ENCODE peak calls at places on chromosomes 6 and 20, in seven cellular contexts. F is RWPE2, P is GM23338, R is GM13977, I is mesothelial cell of epicardium, U is upper lobe of left lung, N is astrocyte. D is an unnamed sample.

GRCh38 chr6:1393641-1394283 is 4.4 kb downstream of the FOXF2 start:
- DNase-seq in F (no peak), I (no peak), U (no peak), N (no peak), R (no peak), P (peak), D (no peak)

GRCh38 chr6:14784596-14785360 is 461.1 kb upstream of the JARID2 start:
- DNase-seq in P (peak), U (no peak), N (no peak), R (no peak), I (no peak), F (no peak), D (no peak)

GRCh38 chr6:31669676-31670075 is at the start of gene LY6G5B:
- DNase-seq in I (no peak), U (no peak), P (no peak), F (no peak), N (no peak), R (no peak), D (no peak)

GRCh38 chr6:1381397-1382330 is 7.7 kb upstream of the FOXF2 start:
- DNase-seq in N (no peak), F (no peak), R (peak), P (peak), I (peak), U (peak), D (peak)

GRCh38 chr6:127737768-127738167 is 160.8 kb downstream of the C6orf58 start:
- DNase-seq in F (no peak), P (no peak), I (no peak), N (no peak), R (no peak), U (no peak), D (no peak)

GRCh38 chr6:141677598-141678211 is 455.0 kb upstream of the GJE1 start:
- DNase-seq in U (no peak), P (peak), I (no peak), R (no peak), F (no peak), N (peak), D (no peak)

GRCh38 chr6:160356074-160356754 is 8.0 kb downstream of the SLC22A3 start:
- DNase-seq in F (no peak), N (no peak), U (peak), R (no peak), I (no peak), P (no peak), D (no peak)

GRCh38 chr6:168272379-168273011 is 47.1 kb downstream of the DACT2 start:
- DNase-seq in F (no peak), P (peak), U (no peak), I (no peak), N (no peak), R (no peak), D (no peak)

GRCh38 chr20:49344975-49345374 is 67.1 kb upstream of the ZNFX1 start:
- DNase-seq in N (peak), P (no peak), U (no peak), I (no peak), F (peak), R (no peak), D (no peak)

GRCh38 chr6:141467881-141468280 is 664.8 kb upstream of the GJE1 start:
- DNase-seq in N (peak), R (no peak), F (no peak), P (no peak), U (no peak), I (no peak), D (no peak)

GRCh38 chr6:10655508-10656055 is 38.8 kb downstream of the C6orf52 start:
- DNase-seq in P (no peak), I (no peak), U (no peak), F (no peak), N (no peak), R (peak), D (no peak)

GRCh38 chr6:108380876-108381275 is 86.0 kb downstream of the AFG1L start:
- DNase-seq in I (no peak), F (no peak), R (no peak), U (no peak), N (no peak), P (no peak), D (no peak)

GRCh38 chr20:25695532-25696383 is 895 bp downstream of the ZNF337 start:
- DNase-seq in N (no peak), U (no peak), R (no peak), I (peak), F (no peak), P (peak), D (no peak)

GRCh38 chr6:98764378-98764911 is 69.9 kb upstream of the POU3F2 start:
- DNase-seq in R (no peak), P (no peak), F (no peak), I (no peak), U (no peak), N (peak), D (no peak)

DNA sequence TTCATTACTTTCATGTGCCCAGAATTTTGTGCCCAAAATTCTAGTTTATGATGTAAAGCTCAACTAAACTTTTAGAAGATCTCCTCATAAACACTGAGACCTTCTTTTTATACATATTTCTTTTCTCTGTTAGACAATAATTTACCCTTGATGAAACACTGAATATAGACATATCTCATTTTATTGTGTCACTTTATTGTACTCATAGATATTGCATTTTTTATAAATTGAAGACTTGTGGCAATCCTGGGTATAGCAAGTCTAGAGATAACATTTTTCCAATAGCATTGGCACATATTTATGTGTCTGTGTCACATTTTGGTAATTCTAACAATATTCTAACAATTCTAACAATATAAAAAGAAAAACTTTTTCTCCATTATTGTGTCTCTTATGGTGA is 74.9 kb upstream of the POU3F2 start:
- DNase-seq in U (no peak), F (no peak), N (no peak), R (no peak), I (no peak), P (no peak), D (no peak)
- TF ChIP-seq CTCF in U (no peak), F (no peak), N (no peak), R (no peak), I (peak), P (no peak), D (peak)

DNA sequence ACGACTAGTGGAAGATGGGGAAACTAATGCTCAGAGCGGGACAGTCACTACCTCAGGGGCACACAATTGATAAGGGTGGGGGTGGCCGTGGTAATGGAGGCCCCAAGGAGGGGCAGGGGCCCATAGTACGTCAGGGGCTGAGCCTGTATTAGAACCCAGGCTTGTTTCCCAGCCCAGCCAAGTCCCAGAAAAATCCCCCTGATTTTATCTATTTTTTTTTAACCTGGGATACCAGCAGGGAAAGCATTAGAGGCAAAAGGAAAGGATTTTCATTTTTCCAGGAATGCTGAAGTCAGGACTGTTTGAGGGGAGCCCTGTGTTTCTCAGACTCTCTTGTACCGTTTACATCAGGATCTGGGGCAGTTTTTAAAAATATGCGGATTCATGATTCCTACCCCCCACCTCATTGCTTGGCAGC is 382 bp downstream of the MYH7B start:
- DNase-seq in I (no peak), U (no peak), F (no peak), R (no peak), P (no peak), N (no peak), D (no peak)
- TF ChIP-seq CTCF in I (no peak), U (peak), F (peak), R (no peak), P (no peak), N (no peak), D (no peak)

GRCh38 chr6:152701081-152701862 is 3.6 kb downstream of the MYCT1 start:
- DNase-seq in R (no peak), U (no peak), I (no peak), F (no peak), P (peak), N (peak), D (no peak)
- TF ChIP-seq CTCF in R (peak), U (no peak), I (no peak), F (peak), P (peak), N (no peak), D (no peak)

GRCh38 chr6:89311853-89312531 is 3.1 kb downstream of the GABRR2 start:
- DNase-seq in F (no peak), U (no peak), N (peak), R (no peak), I (peak), P (peak), D (no peak)
- TF ChIP-seq CTCF in F (peak), U (peak), N (peak), R (no peak), I (no peak), P (peak), D (peak)

GRCh38 chr6:53144802-53145201 is 3.8 kb downstream of the GCM1 start:
- DNase-seq in F (no peak), R (no peak), N (no peak), U (no peak), P (no peak), I (no peak), D (no peak)

GRCh38 chr6:53142810-53143209 is 5.8 kb downstream of the GCM1 start:
- DNase-seq in U (no peak), P (no peak), R (no peak), F (no peak), N (no peak), I (no peak), D (no peak)

GRCh38 chr6:53143710-53144109 is 4.9 kb downstream of the GCM1 start:
- DNase-seq in R (no peak), U (no peak), I (no peak), F (no peak), P (no peak), N (no peak), D (no peak)

GRCh38 chr6:53136000-53136609 is 12.5 kb downstream of the GCM1 start:
- DNase-seq in N (no peak), I (no peak), R (no peak), F (no peak), P (no peak), U (no peak), D (no peak)

DNA sequence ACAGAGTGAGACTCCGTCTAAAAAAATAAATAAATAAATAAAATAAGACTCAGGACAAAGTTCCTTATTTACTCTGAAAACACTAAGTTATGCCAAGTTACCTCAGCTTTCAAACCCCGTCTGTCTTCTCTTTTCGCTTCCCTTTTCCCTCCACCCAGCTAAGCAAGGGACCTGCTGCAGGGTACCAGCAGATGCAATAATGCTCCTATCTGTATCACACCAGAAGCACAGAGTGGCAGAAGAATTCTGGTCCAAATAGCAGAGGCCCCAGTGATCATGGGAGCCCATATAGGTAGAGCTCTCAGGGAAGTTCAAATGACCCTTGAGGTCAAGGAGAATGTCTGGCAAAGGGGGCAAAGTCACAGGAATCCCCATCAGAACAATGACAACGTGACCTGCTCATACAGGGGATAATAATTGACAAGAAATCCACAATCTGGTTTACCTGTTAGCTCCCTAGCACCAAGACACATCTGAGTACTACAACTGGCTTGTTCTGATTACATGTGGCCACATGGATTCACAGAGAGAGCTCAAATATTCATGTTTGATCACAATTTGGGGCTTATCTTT is 8.7 kb downstream of the GCM1 start:
- DNase-seq in I (no peak), P (no peak), R (no peak), U (no peak), F (no peak), N (no peak), D (no peak)
- TF ChIP-seq CTCF in I (no peak), P (no peak), R (no peak), U (no peak), F (no peak), N (no peak), D (no peak)

GRCh38 chr6:37702314-37702713 is 4.6 kb upstream of the MDGA1 start:
- DNase-seq in F (no peak), I (no peak), U (no peak), N (no peak), R (no peak), P (no peak), D (no peak)
- TF ChIP-seq CTCF in F (no peak), I (no peak), U (no peak), N (no peak), R (peak), P (peak), D (peak)

DNA sequence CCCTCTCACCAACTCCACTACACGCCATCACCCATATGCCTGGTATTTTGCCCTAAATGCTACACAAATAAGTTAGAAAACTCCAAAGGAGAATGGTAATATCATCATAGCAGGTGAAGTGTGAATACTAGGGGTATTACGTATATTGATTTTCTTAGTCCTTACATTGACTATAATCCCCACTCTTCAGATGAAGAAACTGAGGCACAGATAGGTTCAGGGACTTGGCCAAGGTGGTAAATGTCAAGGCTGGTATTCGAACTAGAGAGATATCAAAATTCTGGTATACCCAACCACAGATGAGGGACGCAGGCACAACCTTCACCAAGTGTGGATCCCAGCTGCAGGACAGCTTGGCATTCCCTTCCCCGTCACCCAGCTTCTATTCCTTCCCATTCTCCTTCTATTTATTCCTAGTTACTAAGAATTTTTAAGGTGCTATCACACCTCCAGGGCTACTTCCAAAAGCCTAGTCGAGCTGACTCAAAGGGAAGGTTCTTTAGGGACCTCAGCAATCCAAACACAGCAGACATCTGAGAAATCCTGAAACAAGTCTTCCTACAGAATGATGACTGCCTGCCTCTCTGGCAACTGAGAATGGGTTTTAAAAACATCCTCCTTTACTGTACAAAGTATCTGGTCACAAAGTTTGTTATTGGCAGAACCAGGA is 32.6 kb downstream of the ATXN1 start:
- DNase-seq in R (no peak), F (no peak), U (no peak), P (no peak), I (no peak), N (no peak), D (no peak)
- TF ChIP-seq CTCF in R (no peak), F (no peak), U (no peak), P (no peak), I (no peak), N (no peak), D (no peak)

GRCh38 chr6:130760006-130760405 is 67.2 kb upstream of the SMLR1 start:
- DNase-seq in U (no peak), R (no peak), P (peak), I (no peak), F (no peak), N (peak), D (no peak)
- TF ChIP-seq CTCF in U (no peak), R (peak), P (peak), I (no peak), F (peak), N (peak), D (peak)

GRCh38 chr6:92779758-92780157 is 639.6 kb downstream of the EPHA7 start:
- DNase-seq in P (no peak), N (peak), U (no peak), I (peak), R (no peak), F (peak), D (no peak)

GRCh38 chr6:92777146-92777740 is 642.1 kb downstream of the EPHA7 start:
- DNase-seq in N (peak), F (no peak), R (peak), U (no peak), P (peak), I (no peak), D (no peak)
- TF ChIP-seq CTCF in N (peak), F (peak), R (peak), U (peak), P (peak), I (peak), D (peak)

DNA sequence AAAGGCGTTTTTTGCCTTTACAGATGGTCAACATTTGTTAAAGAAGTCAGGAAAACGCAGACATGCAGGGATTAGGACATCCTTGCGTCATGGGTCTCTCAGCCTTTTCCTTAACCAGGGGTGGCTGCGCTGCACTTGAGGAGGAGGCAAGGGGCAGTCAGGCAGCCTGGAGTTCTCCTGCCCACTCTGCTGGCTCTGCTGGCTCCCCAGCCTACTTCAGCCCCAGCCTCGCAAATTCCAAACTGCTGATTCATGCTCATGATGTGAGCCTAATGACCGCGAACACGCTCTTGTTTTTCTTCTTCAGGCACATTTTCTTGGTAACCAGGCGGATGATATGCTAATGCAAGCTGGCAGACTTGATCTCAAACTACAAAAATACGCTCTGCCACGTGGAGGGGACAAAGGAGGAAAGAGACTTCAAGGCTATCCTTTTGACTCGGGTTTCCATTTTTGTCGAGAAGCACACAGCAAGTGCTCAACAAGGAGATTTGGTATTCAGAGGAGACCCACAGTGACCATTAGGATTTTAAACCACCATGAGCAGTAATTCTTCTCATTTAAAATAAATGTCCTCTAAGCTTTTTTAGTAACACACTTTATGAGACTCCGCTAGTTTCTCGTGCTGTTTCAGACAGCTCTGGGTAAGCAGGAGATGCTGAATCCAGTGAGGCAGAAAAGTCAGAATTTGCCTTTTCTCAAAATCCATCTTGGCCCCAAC is 290.2 kb upstream of the STXBP5 start:
- DNase-seq in R (no peak), P (peak), F (peak), N (peak), I (peak), U (peak), D (peak)
- TF ChIP-seq CTCF in R (no peak), P (no peak), F (no peak), N (no peak), I (no peak), U (no peak), D (no peak)

D was measured in type B pancreatic cell.